ENCODE peak calls at places on chromosomes 12 and 14, in four cellular contexts. H, P, V and I are unnamed samples.

GRCh38 chr12:3128498-3129293 is 51.5 kb downstream of the TSPAN9 start:
- DNase-seq in H (no peak), P (no peak), V (no peak), I (no peak)

GRCh38 chr14:91420686-91421085 is 3.1 kb upstream of the CCDC88C start:
- DNase-seq in H (no peak), P (no peak), V (no peak), I (no peak)

GRCh38 chr14:103385994-103386491 is 828 bp downstream of the MARK3 start:
- DNase-seq in H (no peak), P (no peak), V (peak), I (no peak)

GRCh38 chr14:20610002-20610765 is 19.0 kb upstream of the RNASE12 start:
- DNase-seq in H (peak), P (peak), V (peak), I (peak)

GRCh38 chr12:78331764-78332163 is 501.1 kb downstream of the NAV3 start:
- DNase-seq in H (no peak), P (no peak), V (no peak), I (no peak)

GRCh38 chr14:67650694-67651093 is 23.7 kb downstream of the VTI1B start:
- DNase-seq in H (no peak), P (no peak), V (peak), I (no peak)

GRCh38 chr12:122819209-122819805 is 15.9 kb upstream of the HIP1R start:
- DNase-seq in H (no peak), P (no peak), V (no peak), I (no peak)

GRCh38 chr14:73896521-73896920 is 9.9 kb downstream of the ZNF410 start:
- DNase-seq in H (no peak), P (no peak), V (peak), I (no peak)

GRCh38 chr12:28242129-28242887 is 52.1 kb downstream of the CCDC91 start:
- DNase-seq in H (no peak), P (no peak), V (no peak), I (no peak)

GRCh38 chr12:69354172-69354560 is 5.4 kb upstream of the YEATS4 start:
- DNase-seq in H (no peak), P (no peak), V (no peak), I (no peak)

GRCh38 chr12:104494137-104494815 is 37.5 kb downstream of the CHST11 start:
- DNase-seq in H (no peak), P (no peak), V (peak), I (no peak)

GRCh38 chr12:16112626-16113560 is 164.6 kb downstream of the SLC15A5 start:
- DNase-seq in H (no peak), P (no peak), V (no peak), I (peak)

GRCh38 chr14:95993768-95994592 is 45.2 kb upstream of the C14orf132 start:
- DNase-seq in H (peak), P (peak), V (peak), I (peak)

GRCh38 chr14:72423957-72424356 is 469.9 kb downstream of the DPF3 start:
- DNase-seq in H (no peak), P (no peak), V (no peak), I (no peak)

GRCh38 chr14:98345186-98345585 is 926.8 kb downstream of the BCL11B start:
- DNase-seq in H (no peak), P (no peak), V (peak), I (no peak)

GRCh38 chr12:88207921-88208640 is 66.0 kb downstream of the TMTC3 start:
- DNase-seq in H (no peak), P (peak), V (peak), I (peak)

GRCh38 chr12:46677749-46678148 is 148.0 kb downstream of the SLC38A4 start:
- DNase-seq in H (no peak), P (no peak), V (peak), I (no peak)

GRCh38 chr12:131114942-131115584 is 161.4 kb downstream of the ADGRD1 start:
- DNase-seq in H (no peak), P (no peak), V (no peak), I (no peak)

GRCh38 chr14:20632831-20633771 is 8.4 kb downstream of the OR6S1 start:
- DNase-seq in H (peak), P (peak), V (peak), I (peak)

GRCh38 chr14:104175041-104175440 is 36.7 kb downstream of the KIF26A start:
- DNase-seq in H (no peak), P (no peak), V (no peak), I (no peak)

GRCh38 chr12:28513983-28514382 is 323.7 kb downstream of the CCDC91 start:
- DNase-seq in H (no peak), P (no peak), V (no peak), I (no peak)

GRCh38 chr14:44736326-44736725 is 225.4 kb downstream of the KLHL28 start:
- DNase-seq in H (no peak), P (no peak), V (peak), I (no peak)

GRCh38 chr12:105561981-105562726 is 231.7 kb downstream of the C12orf75 start:
- DNase-seq in H (no peak), P (peak), V (peak), I (no peak)

GRCh38 chr12:5614206-5614605 is 182.3 kb downstream of the NTF3 start:
- DNase-seq in H (no peak), P (no peak), V (no peak), I (no peak)

GRCh38 chr14:44771495-44771894 is 190.3 kb downstream of the KLHL28 start:
- DNase-seq in H (no peak), P (no peak), V (no peak), I (no peak)

GRCh38 chr12:19198272-19198671 is 68.7 kb downstream of the PLEKHA5 start:
- DNase-seq in H (no peak), P (no peak), V (peak), I (no peak)

GRCh38 chr12:47744005-47744651 is 14.6 kb downstream of the RAPGEF3 start:
- DNase-seq in H (peak), P (no peak), V (no peak), I (no peak)

GRCh38 chr14:73825551-73826188 is 26.0 kb upstream of the PTGR2 start:
- DNase-seq in H (peak), P (peak), V (peak), I (peak)

GRCh38 chr12:81128930-81129554 is 51.2 kb downstream of the ACSS3 start:
- DNase-seq in H (peak), P (peak), V (peak), I (peak)

GRCh38 chr12:126243814-126244213 is 1178.6 kb downstream of the AACS start:
- DNase-seq in H (no peak), P (no peak), V (no peak), I (no peak)

GRCh38 chr12:31732926-31733548 is 4.2 kb upstream of the AMN1 start:
- DNase-seq in H (no peak), P (no peak), V (peak), I (no peak)

GRCh38 chr14:92209141-92209540 is 87.4 kb downstream of the CPSF2 start:
- DNase-seq in H (no peak), P (no peak), V (no peak), I (no peak)

GRCh38 chr12:107955966-107956643 is 173.0 kb upstream of the WSCD2 start:
- DNase-seq in H (no peak), P (no peak), V (no peak), I (no peak)

GRCh38 chr14:100486025-100486828 is 101.0 kb downstream of the BEGAIN start:
- DNase-seq in H (peak), P (peak), V (peak), I (peak)

GRCh38 chr14:31993521-31993941 is 83.6 kb upstream of the ARHGAP5 start:
- DNase-seq in H (no peak), P (no peak), V (peak), I (no peak)

GRCh38 chr12:58575281-58575680 is 345.0 kb downstream of the LRIG3 start:
- DNase-seq in H (no peak), P (peak), V (peak), I (peak)

GRCh38 chr14:80004871-80005270 is 206.4 kb downstream of the DIO2 start:
- DNase-seq in H (no peak), P (no peak), V (no peak), I (no peak)

GRCh38 chr12:109053382-109054123 is 1.2 kb downstream of the USP30 start:
- DNase-seq in H (peak), P (no peak), V (no peak), I (no peak)

GRCh38 chr12:67650127-67650495 is 1.6 kb downstream of the DYRK2 start:
- DNase-seq in H (peak), P (no peak), V (no peak), I (no peak)

GRCh38 chr14:86038401-86038985 is 508.5 kb downstream of the FLRT2 start:
- DNase-seq in H (peak), P (peak), V (peak), I (peak)
- TF ChIP-seq CTCF in H (peak), P (peak), V (peak), I (peak)

GRCh38 chr12:51926718-51927117 is 19.4 kb downstream of the ACVRL1 start:
- DNase-seq in H (peak), P (no peak), V (no peak), I (no peak)
- TF ChIP-seq CTCF in H (peak), P (peak), V (peak), I (peak)

DNA sequence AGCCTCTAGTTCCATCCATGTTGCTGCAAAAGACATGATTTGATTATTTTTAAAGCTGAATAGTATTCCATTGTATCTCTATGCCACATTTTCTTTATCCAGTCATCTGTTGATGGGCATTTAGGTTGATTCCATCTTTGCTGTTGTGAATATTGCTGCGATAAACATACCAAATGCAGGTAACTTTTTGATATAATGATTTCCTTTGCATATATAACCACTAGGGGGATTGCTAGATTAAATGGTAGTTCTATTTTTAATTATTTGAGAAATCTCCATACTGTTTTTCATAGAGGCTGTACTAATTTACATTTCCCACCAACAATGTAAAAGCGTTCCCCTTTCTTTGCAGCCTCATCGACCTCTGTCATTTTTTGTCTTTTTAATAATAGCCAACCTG is 342.5 kb downstream of the MDGA2 start:
- DNase-seq in H (no peak), P (no peak), V (no peak), I (no peak)
- TF ChIP-seq CTCF in H (no peak), P (no peak), V (no peak), I (no peak)

DNA sequence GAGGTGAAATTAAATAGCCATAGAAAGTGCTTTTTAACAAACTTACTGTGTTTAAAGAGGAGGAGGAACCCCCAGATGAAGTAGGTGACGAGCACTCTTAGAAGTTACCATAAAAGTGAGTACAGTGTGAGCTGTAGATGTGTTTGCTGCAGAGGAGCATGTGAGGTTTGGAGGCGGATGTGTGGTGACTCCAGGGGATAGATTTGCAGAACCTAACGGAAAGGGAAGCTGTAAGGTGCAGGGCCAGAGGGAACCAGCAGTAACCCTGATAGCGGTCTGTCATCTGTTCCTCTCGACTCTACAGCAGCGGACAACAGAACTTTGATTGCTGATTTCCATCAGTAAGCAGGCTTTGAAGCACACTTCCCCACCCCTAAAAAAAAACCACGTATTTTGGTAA is 5.2 kb downstream of the CALM1 start:
- DNase-seq in H (no peak), P (no peak), V (no peak), I (no peak)
- TF ChIP-seq CTCF in H (no peak), P (no peak), V (no peak), I (no peak)

GRCh38 chr12:8822298-8822697 is at the start of gene A2ML1:
- DNase-seq in H (no peak), P (no peak), V (no peak), I (no peak)

GRCh38 chr12:8819676-8819980 is 2.8 kb upstream of the A2ML1 start:
- DNase-seq in H (no peak), P (no peak), V (peak), I (no peak)

GRCh38 chr12:8828514-8829127 is 6.2 kb downstream of the A2ML1 start:
- DNase-seq in H (no peak), P (no peak), V (peak), I (no peak)

GRCh38 chr12:8827551-8828347 is 5.3 kb downstream of the A2ML1 start:
- DNase-seq in H (no peak), P (no peak), V (no peak), I (no peak)

GRCh38 chr12:8823565-8824300 is 1.3 kb downstream of the A2ML1 start:
- DNase-seq in H (no peak), P (no peak), V (peak), I (no peak)
- TF ChIP-seq CTCF in H (peak), P (peak), V (peak), I (peak)